ENCODE peak calls at places on chromosome 10, in ten cellular contexts. L is Panc1; W is activated CD8-positive, alpha-beta T cell treated with anti-CD3 and anti-CD28 coated beads for 36 hours; S is GM20000; I is fibroblast of the aortic adventitia; F is neural crest cell; A is OCI-LY7; Q is astrocyte of the cerebellum; T is foreskin fibroblast; U is HFF-Myc. V is an unnamed sample.

GRCh38 chr10:33421789-33422188 is 87.3 kb upstream of the NRP1 start:
- DNase-seq in A (no peak), I (peak; percentile 92), T (peak; percentile 92), U (no peak), L (no peak), Q (peak; percentile 93), F (no peak), S (no peak), W (no peak), V (no peak)

GRCh38 chr10:77973276-77973675 is 46.7 kb upstream of the DLG5 start:
- DNase-seq in F (no peak), Q (no peak), I (no peak), L (no peak), W (no peak), T (no peak), U (no peak), A (no peak), S (no peak), V (no peak)

GRCh38 chr10:87961314-87961713 is 97.9 kb downstream of the PTEN start:
- DNase-seq in L (peak; percentile 95), I (peak; percentile 61), S (no peak), A (no peak), Q (peak; percentile 6), F (no peak), U (peak; percentile 27), T (peak; percentile 79), W (no peak), V (no peak)

GRCh38 chr10:51214207-51214896 is 140.1 kb downstream of the PRKG1 start:
- DNase-seq in U (no peak), I (no peak), A (no peak), W (no peak), T (no peak), L (no peak), F (no peak), Q (no peak), S (no peak), V (no peak)

GRCh38 chr10:12412671-12413368 is 63.5 kb downstream of the CAMK1D start:
- DNase-seq in W (peak; percentile 75), L (no peak), T (no peak), U (no peak), F (no peak), Q (no peak), I (no peak), A (no peak), S (no peak), V (no peak)

GRCh38 chr10:74870191-74870590 is 43.8 kb downstream of the KAT6B start:
- DNase-seq in A (no peak), S (no peak), F (no peak), T (no peak), I (no peak), L (no peak), Q (no peak), U (no peak), W (no peak), V (no peak)

GRCh38 chr10:131242007-131242406 is 69.5 kb downstream of the TCERG1L start:
- DNase-seq in F (peak; percentile 58), W (no peak), T (no peak), L (no peak), I (no peak), S (no peak), Q (no peak), U (no peak), A (no peak), V (no peak)

GRCh38 chr10:71294856-71295255 is 24.2 kb upstream of the SLC29A3 start:
- DNase-seq in L (no peak), A (no peak), W (no peak), T (no peak), Q (no peak), S (no peak), F (no peak), U (no peak), I (no peak), V (no peak)

GRCh38 chr10:131126321-131127121 is 185.0 kb downstream of the TCERG1L start:
- DNase-seq in L (no peak), T (no peak), W (no peak), Q (no peak), F (no peak), A (no peak), U (no peak), I (no peak), S (no peak), V (no peak)

GRCh38 chr10:100506596-100507356 is 12.9 kb downstream of the SEC31B start:
- DNase-seq in Q (no peak), W (peak; percentile 46), F (no peak), I (peak; percentile 49), S (no peak), T (peak; percentile 81), A (no peak), U (no peak), L (no peak), V (no peak)

GRCh38 chr10:94630017-94630688 is 53.4 kb upstream of the CYP2C18 start:
- DNase-seq in U (peak; percentile 19), S (peak; percentile 45), Q (no peak), I (peak; percentile 51), T (peak; percentile 30), F (no peak), L (peak; percentile 28), W (no peak), A (peak; percentile 48), V (no peak)

GRCh38 chr10:117541405-117541908 is 1.1 kb upstream of the EMX2 start:
- DNase-seq in I (no peak), W (no peak), Q (no peak), F (no peak), S (no peak), A (no peak), T (peak; percentile 91), U (no peak), L (no peak), V (no peak)

GRCh38 chr10:11024596-11024995 is 6.9 kb downstream of the CELF2 start:
- DNase-seq in F (no peak), T (peak; percentile 76), U (no peak), A (no peak), S (no peak), L (no peak), I (peak; percentile 69), W (no peak), Q (no peak), V (no peak)

DNA sequence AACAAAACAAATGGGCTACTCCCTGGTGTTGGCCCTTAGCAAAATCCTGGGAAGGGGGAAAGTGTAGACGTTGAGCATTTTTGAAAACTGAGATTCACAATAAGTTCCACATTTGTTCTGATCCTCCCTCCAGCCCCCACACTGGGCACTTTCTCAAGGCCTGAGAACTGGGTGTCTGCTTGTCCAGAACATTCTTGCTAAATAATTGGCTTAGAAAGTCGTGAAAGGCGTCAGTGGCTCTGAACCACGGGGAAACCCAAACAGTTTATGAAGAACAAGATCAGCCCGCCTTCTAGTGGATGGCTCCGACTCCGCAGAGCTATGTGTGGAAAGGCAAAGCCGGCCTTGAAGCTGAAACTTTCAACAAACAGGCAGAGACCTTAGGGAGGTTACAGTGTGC is 370.1 kb downstream of the PRPF18 start:
- DNase-seq in Q (no peak), F (no peak), A (no peak), T (peak; percentile 89), S (no peak), L (no peak), W (no peak), I (peak; percentile 93), U (no peak), V (no peak)
- TF ChIP-seq CTCF in Q (peak; percentile 2), F (no peak), A (no peak), T (peak; percentile 62), S (no peak), L (peak; percentile 51), W (no peak), I (peak; percentile 78), U (peak; percentile 20), V (peak; percentile 7)

GRCh38 chr10:6643962-6644361 is 63.9 kb upstream of the PRKCQ start:
- DNase-seq in L (no peak), S (no peak), U (no peak), I (no peak), T (no peak), F (no peak), A (no peak), W (peak; percentile 27), Q (no peak), V (no peak)

GRCh38 chr10:6649903-6650302 is 69.8 kb upstream of the PRKCQ start:
- DNase-seq in L (no peak), Q (no peak), W (no peak), F (no peak), A (no peak), I (no peak), T (no peak), S (no peak), U (no peak), V (no peak)

GRCh38 chr10:6649107-6649720 is 69.1 kb upstream of the PRKCQ start:
- DNase-seq in W (no peak), A (no peak), L (no peak), T (no peak), S (no peak), I (no peak), F (no peak), U (no peak), Q (no peak), V (no peak)

GRCh38 chr10:6650580-6650979 is 70.5 kb upstream of the PRKCQ start:
- DNase-seq in W (peak; percentile 29), Q (no peak), F (no peak), S (no peak), L (no peak), A (no peak), I (no peak), T (no peak), U (no peak), V (no peak)

DNA sequence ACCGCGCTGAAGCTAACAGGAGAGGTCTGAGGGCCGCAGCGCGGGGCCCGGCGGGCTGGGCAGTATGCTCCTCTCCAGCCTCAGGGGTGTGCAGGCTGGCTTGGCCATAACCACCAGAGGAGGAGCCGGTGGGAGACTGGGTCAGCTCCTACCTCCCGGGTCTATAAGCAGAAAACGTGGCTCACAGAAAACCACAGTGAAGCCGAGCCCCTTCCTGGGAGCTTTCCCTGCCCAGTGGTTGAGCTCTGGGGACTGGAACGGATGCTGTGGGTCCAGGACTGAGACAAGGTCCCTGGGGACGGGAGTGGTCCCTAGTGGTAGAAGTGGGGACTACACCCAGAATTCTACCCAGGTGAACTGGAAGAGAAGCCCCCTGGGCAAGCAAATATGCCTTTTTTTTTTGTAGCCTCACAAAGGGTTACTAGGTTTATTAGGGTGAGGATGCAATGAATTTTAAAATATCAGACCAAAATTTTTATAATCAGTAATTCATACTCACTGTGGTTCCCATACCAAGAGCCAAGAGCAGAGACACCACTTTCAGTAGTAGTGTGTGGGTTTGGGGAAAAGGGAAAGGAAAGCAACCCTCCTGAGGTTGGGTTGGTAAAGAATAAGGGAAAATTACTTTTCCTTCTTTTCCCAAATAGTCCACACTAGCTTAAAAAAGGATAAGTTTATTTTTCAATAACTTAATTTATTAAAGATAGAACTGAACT is 67.9 kb upstream of the PRKCQ start:
- DNase-seq in I (no peak), U (peak; percentile 14), S (peak; percentile 68), Q (no peak), A (peak; percentile 68), T (peak; percentile 16), W (peak; percentile 85), F (peak; percentile 61), L (no peak), V (no peak)
- TF ChIP-seq CTCF in I (peak; percentile 60), U (peak; percentile 84), S (no peak), Q (peak; percentile 66), A (peak; percentile 86), T (peak; percentile 51), W (peak; percentile 98), F (peak; percentile 75), L (peak; percentile 69), V (peak; percentile 44)

GRCh38 chr10:102384053-102384452 is 11.5 kb upstream of the NFKB2 start:
- DNase-seq in W (peak; percentile 49), Q (no peak), U (no peak), L (no peak), S (no peak), F (no peak), T (peak; percentile 36), A (no peak), I (peak; percentile 15), V (no peak)
- TF ChIP-seq CTCF in W (peak; percentile 29), Q (peak; percentile 12), U (peak; percentile 36), L (no peak), S (no peak), F (peak; percentile 41), T (peak; percentile 28), A (peak; percentile 57), I (peak; percentile 16), V (peak; percentile 7)

GRCh38 chr10:132457328-132458070 is 60.5 kb downstream of the PWWP2B start:
- DNase-seq in I (no peak), S (no peak), T (no peak), U (no peak), F (no peak), W (peak; percentile 11), A (peak; percentile 54), L (no peak), Q (no peak), V (no peak)
- TF ChIP-seq CTCF in I (no peak), S (no peak), T (no peak), U (no peak), F (no peak), W (no peak), A (peak; percentile 50), L (no peak), Q (no peak), V (no peak)

V was measured in osteocyte.